ENCODE peak calls at places on chromosomes 4 and X, in nine cellular contexts. M is keratinocyte; U is kidney; W is psoas muscle; L is coronary artery; B is Peyer's patch; T is CD8-positive, alpha-beta T cell; C is osteoblast; O is H9. F is an unnamed sample.

GRCh38 chr4:55733874-55734437 is 85.6 kb upstream of the EXOC1L start:
- DNase-seq in M (peak), U (peak), W (peak), L (no peak), B (no peak), T (no peak), C (no peak), O (no peak), F (no peak)

GRCh38 chr4:159070742-159071141 is 32.1 kb upstream of the RAPGEF2 start:
- DNase-seq in M (no peak), U (no peak), W (no peak), L (no peak), B (no peak), T (no peak), C (peak), O (no peak), F (no peak)

GRCh38 chrX:39258331-39258730 is 457.1 kb downstream of the MID1IP1 start:
- DNase-seq in M (no peak), U (no peak), W (no peak), L (no peak), B (no peak), T (no peak), C (no peak), O (peak), F (no peak)

GRCh38 chr4:32334759-32335158 is 1614.6 kb downstream of the PCDH7 start:
- DNase-seq in M (no peak), U (no peak), W (no peak), L (no peak), B (no peak), T (no peak), C (no peak), O (no peak), F (no peak)

GRCh38 chr4:11189756-11190155 is 238.9 kb downstream of the HS3ST1 start:
- DNase-seq in M (no peak), U (no peak), W (no peak), L (no peak), B (no peak), T (no peak), C (no peak), O (no peak), F (no peak)

GRCh38 chr4:81786063-81786763 is 314.5 kb upstream of the RASGEF1B start:
- DNase-seq in M (no peak), U (no peak), W (no peak), L (no peak), B (no peak), T (no peak), C (peak), O (no peak), F (no peak)

GRCh38 chr4:161172396-161173026 is 991.3 kb downstream of the FSTL5 start:
- DNase-seq in M (no peak), U (no peak), W (no peak), L (no peak), B (no peak), T (no peak), C (no peak), O (no peak), F (no peak)

GRCh38 chr4:171157462-171158082 is 655.6 kb upstream of the GALNTL6 start:
- DNase-seq in M (no peak), U (no peak), W (no peak), L (no peak), B (no peak), T (no peak), C (no peak), O (peak), F (no peak)

GRCh38 chrX:26909728-26910127 is 553.4 kb downstream of the PPP4R3C start:
- DNase-seq in M (no peak), U (no peak), W (no peak), L (no peak), B (no peak), T (no peak), C (no peak), O (no peak), F (no peak)

GRCh38 chrX:131287556-131288179 is 1.4 kb downstream of the IGSF1 start:
- DNase-seq in M (no peak), U (no peak), W (no peak), L (no peak), B (no peak), T (no peak), C (peak), O (no peak), F (no peak)

GRCh38 chr4:95510877-95511276 is 37.9 kb downstream of the UNC5C start:
- DNase-seq in M (no peak), U (no peak), W (no peak), L (no peak), B (no peak), T (no peak), C (no peak), O (no peak), F (no peak)

GRCh38 chr4:76208005-76208765 is 5.4 kb downstream of the SCARB2 start:
- DNase-seq in M (peak), U (peak), W (peak), L (peak), B (peak), T (no peak), C (peak), O (no peak), F (peak)

GRCh38 chr4:30719363-30720020 is 677 bp upstream of the PCDH7 start:
- DNase-seq in M (no peak), U (peak), W (peak), L (peak), B (no peak), T (no peak), C (peak), O (peak), F (peak)

GRCh38 chr4:88341227-88342192 is 37.1 kb upstream of the HERC6 start:
- DNase-seq in M (peak), U (no peak), W (no peak), L (no peak), B (no peak), T (no peak), C (peak), O (no peak), F (peak)

GRCh38 chrX:71067727-71068051 is 445 bp downstream of the SNX12 start:
- DNase-seq in M (no peak), U (no peak), W (no peak), L (no peak), B (no peak), T (no peak), C (peak), O (no peak), F (no peak)

GRCh38 chr4:88522702-88523324 is 763 bp downstream of the PYURF start:
- DNase-seq in M (no peak), U (peak), W (peak), L (peak), B (peak), T (no peak), C (peak), O (no peak), F (no peak)

GRCh38 chr4:150385606-150386005 is 196.3 kb upstream of the MAB21L2 start:
- DNase-seq in M (no peak), U (no peak), W (no peak), L (no peak), B (no peak), T (no peak), C (peak), O (no peak), F (no peak)

GRCh38 chr4:132344924-132345828 is 803.9 kb upstream of the PCDH10 start:
- DNase-seq in M (no peak), U (peak), W (no peak), L (no peak), B (no peak), T (no peak), C (peak), O (no peak), F (no peak)

GRCh38 chr4:53313510-53313909 is 52.4 kb downstream of the SCFD2 start:
- DNase-seq in M (no peak), U (no peak), W (no peak), L (no peak), B (no peak), T (no peak), C (peak), O (peak), F (no peak)

GRCh38 chr4:53307210-53307609 is 58.7 kb downstream of the SCFD2 start:
- DNase-seq in M (no peak), U (no peak), W (no peak), L (no peak), B (no peak), T (no peak), C (no peak), O (no peak), F (no peak)

GRCh38 chr4:53306729-53307128 is 59.1 kb downstream of the SCFD2 start:
- DNase-seq in M (no peak), U (no peak), W (no peak), L (no peak), B (no peak), T (no peak), C (peak), O (no peak), F (no peak)

GRCh38 chr4:53309321-53310020 is 56.4 kb downstream of the SCFD2 start:
- DNase-seq in M (no peak), U (no peak), W (no peak), L (no peak), B (no peak), T (no peak), C (no peak), O (no peak), F (no peak)

DNA sequence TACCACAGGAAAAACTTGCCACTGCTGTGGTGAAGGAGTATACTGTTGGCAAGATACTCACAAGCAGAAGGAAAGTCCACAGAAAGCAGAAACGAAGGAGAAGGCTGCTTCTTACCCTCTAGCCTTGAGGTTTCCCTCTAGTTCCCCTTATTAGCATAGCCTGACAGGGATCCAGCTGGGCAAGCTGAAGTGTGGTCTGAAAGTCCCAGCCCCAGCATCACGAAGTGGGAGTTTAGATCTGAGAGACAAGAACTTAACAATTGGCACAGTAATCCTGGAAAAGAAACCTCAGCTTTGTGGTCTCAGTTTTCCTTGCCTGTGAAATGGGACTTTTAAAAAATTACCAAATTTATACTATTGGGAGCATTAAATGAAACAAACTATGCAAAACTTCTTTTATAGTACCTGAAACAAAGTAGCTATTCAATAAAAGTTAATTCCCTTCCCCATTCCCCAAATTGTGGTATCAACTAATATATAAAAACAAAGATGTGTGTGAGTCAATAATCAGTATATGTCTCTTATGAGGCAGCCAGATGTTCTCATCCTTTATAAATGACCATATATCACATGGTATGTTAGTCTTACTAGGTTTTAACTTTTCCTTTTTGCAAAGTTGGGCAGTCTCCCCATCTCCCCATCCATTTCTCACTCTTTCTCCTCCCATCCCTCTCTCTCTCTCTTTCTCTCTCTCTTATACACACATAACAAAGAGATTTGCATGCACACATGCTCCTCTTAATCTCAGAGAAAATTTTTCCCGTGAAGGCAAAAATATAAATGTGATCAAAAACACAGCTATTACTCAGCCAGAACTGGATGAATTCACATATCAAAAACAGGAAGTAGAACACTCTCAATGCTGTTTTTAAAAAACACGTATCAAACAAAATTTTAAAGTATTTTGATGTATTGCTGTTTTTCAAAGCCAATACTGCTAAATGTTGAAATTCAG is 57.8 kb downstream of the SCFD2 start:
- DNase-seq in M (no peak), U (no peak), W (no peak), L (no peak), B (no peak), T (no peak), C (no peak), O (no peak), F (no peak)
- H3K27ac ChIP-seq in M (no peak), U (no peak), W (no peak), L (peak), B (no peak), T (no peak), C (peak), O (no peak), F (no peak)

GRCh38 chr4:165360041-165360782 is 18.6 kb upstream of the CPE start:
- DNase-seq in M (no peak), U (no peak), W (no peak), L (no peak), B (no peak), T (no peak), C (no peak), O (no peak), F (no peak)

GRCh38 chr4:165359501-165359900 is 19.3 kb upstream of the CPE start:
- DNase-seq in M (no peak), U (no peak), W (no peak), L (no peak), B (no peak), T (no peak), C (peak), O (no peak), F (no peak)

GRCh38 chr4:165360985-165361678 is 17.7 kb upstream of the CPE start:
- DNase-seq in M (no peak), U (no peak), W (no peak), L (no peak), B (no peak), T (no peak), C (no peak), O (no peak), F (no peak)

GRCh38 chr4:165351359-165352130 is 24.1 kb downstream of the MSMO1 start:
- DNase-seq in M (no peak), U (no peak), W (no peak), L (no peak), B (no peak), T (no peak), C (no peak), O (peak), F (no peak)

GRCh38 chr4:165355900-165356300 is 22.9 kb upstream of the CPE start:
- DNase-seq in M (no peak), U (no peak), W (no peak), L (no peak), B (no peak), T (no peak), C (peak), O (peak), F (no peak)
- TF ChIP-seq CTCF in M (peak), U (peak), W (peak), L (peak), B (peak), T (no peak), C (peak), O (peak), F (peak)

DNA sequence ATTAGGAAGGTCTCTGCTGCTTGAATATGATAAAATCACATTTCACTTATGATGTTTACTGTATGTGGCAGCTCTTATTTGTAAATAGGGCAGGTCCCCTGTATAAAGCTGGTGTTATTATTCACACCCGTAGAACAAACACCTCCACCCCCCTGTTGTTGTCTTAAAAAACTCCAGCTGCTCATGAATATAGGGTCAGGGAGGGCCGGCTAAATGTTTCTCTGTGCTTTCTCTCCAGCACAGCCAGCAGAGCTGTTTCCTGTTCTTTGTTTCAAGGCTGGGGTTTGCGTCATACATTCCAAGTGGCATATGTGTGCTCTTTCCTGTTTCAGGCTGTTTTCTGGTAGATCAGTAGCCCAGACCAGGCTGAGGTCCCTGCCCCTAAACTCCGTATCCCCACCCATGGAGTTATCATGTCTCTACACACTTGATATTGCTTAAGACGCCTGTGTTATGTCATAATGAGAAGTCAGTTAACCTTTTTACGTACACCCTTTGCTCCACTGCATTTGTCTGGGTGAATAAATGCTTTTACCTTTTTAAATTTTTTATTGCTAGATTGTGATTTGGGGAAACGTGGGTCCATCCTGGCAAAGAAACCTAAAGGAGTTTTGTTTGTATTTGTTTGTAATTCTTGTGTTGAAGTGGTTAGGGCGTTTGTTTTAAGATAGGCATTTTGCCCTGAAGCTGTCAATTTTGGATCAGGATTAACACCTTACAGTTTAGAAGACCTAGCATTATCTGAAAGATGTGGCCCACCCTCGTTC is 3.2 kb downstream of the KLF3 start:
- DNase-seq in M (peak), U (peak), W (peak), L (peak), B (peak), T (no peak), C (peak), O (peak), F (peak)
- H3K27ac ChIP-seq in M (peak), U (peak), W (peak), L (peak), B (peak), T (peak), C (peak), O (peak), F (peak)

GRCh38 chrX:9878141-9878875 is 88.8 kb upstream of the CLDN34 start:
- DNase-seq in M (no peak), U (no peak), W (no peak), L (no peak), B (no peak), T (no peak), C (no peak), O (no peak), F (no peak)

GRCh38 chrX:9873952-9874351 is 87.7 kb downstream of the SHROOM2 start:
- DNase-seq in M (no peak), U (no peak), W (no peak), L (no peak), B (peak), T (no peak), C (no peak), O (peak), F (peak)

GRCh38 chrX:9875801-9876200 is 89.6 kb downstream of the SHROOM2 start:
- DNase-seq in M (no peak), U (no peak), W (no peak), L (no peak), B (no peak), T (no peak), C (no peak), O (no peak), F (no peak)

GRCh38 chrX:9874483-9874882 is 88.3 kb downstream of the SHROOM2 start:
- DNase-seq in M (no peak), U (no peak), W (no peak), L (no peak), B (no peak), T (no peak), C (no peak), O (no peak), F (no peak)

DNA sequence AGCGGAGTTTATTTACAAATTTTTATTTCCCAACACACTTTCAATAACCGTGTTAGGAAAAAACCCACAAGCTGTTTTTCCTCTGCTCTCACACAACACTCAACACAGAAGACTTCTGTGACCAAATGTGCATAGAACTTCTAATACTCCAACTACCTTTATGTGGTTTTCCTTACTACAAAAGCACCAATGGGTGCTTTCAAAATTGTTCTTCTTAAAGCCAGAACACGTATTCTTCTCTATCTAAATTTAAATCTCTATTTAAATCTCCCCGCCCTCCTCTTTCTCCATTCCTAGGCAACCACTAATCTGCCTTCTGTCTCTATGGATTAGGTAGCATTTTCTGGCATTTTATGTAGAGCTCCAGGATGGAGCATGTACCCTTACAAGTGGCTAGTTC is 90.0 kb downstream of the SHROOM2 start:
- DNase-seq in M (no peak), U (no peak), W (no peak), L (no peak), B (no peak), T (no peak), C (no peak), O (no peak), F (no peak)
- TF ChIP-seq CTCF in M (no peak), U (no peak), W (no peak), L (no peak), B (no peak), T (no peak), C (no peak), O (no peak), F (no peak)

GRCh38 chrX:123873956-123874355 is 14.1 kb downstream of the XIAP start:
- DNase-seq in M (no peak), U (no peak), W (no peak), L (no peak), B (no peak), T (no peak), C (no peak), O (no peak), F (no peak)

GRCh38 chrX:123871309-123871708 is 11.5 kb downstream of the XIAP start:
- DNase-seq in M (no peak), U (no peak), W (no peak), L (no peak), B (no peak), T (no peak), C (no peak), O (no peak), F (no peak)

GRCh38 chrX:123869488-123869887 is 9.6 kb downstream of the XIAP start:
- DNase-seq in M (no peak), U (no peak), W (no peak), L (no peak), B (no peak), T (no peak), C (no peak), O (no peak), F (no peak)
- H3K27ac ChIP-seq in M (no peak), U (no peak), W (no peak), L (no peak), B (no peak), T (no peak), C (peak), O (no peak), F (no peak)

GRCh38 chrX:51148848-51149247 is 183.8 kb upstream of the NUDT10 start:
- DNase-seq in M (no peak), U (no peak), W (no peak), L (no peak), B (no peak), T (no peak), C (no peak), O (peak), F (no peak)

GRCh38 chrX:51144828-51145442 is 187.7 kb upstream of the NUDT10 start:
- DNase-seq in M (no peak), U (no peak), W (no peak), L (no peak), B (peak), T (no peak), C (peak), O (peak), F (no peak)
- TF ChIP-seq CTCF in M (peak), U (peak), W (peak), L (peak), B (peak), T (peak), C (peak), O (peak), F (no peak)

GRCh38 chrX:153925387-153925738 is 701 bp downstream of the ARHGAP4 start:
- DNase-seq in M (no peak), U (no peak), W (no peak), L (no peak), B (peak), T (no peak), C (no peak), O (no peak), F (no peak)
- H3K27ac ChIP-seq in M (no peak), U (peak), W (no peak), L (peak), B (peak), T (peak), C (no peak), O (no peak), F (no peak)

GRCh38 chrX:30308263-30309138 is 689 bp downstream of the NR0B1 start:
- DNase-seq in M (no peak), U (peak), W (peak), L (no peak), B (no peak), T (no peak), C (peak), O (peak), F (no peak)
- TF ChIP-seq CTCF in M (peak), U (no peak), W (no peak), L (no peak), B (no peak), T (no peak), C (no peak), O (peak), F (no peak)

GRCh38 chr4:38177035-38177791 is 217.0 kb downstream of the PTTG2 start:
- DNase-seq in M (no peak), U (peak), W (no peak), L (no peak), B (peak), T (peak), C (no peak), O (no peak), F (no peak)
- H3K27ac ChIP-seq in M (peak), U (no peak), W (no peak), L (peak), B (no peak), T (peak), C (no peak), O (no peak), F (no peak)

GRCh38 chr4:127586922-127587571 is 45.7 kb upstream of the INTU start:
- DNase-seq in M (no peak), U (no peak), W (no peak), L (no peak), B (no peak), T (no peak), C (peak), O (peak), F (no peak)
- TF ChIP-seq CTCF in M (peak), U (peak), W (peak), L (no peak), B (peak), T (no peak), C (peak), O (peak), F (no peak)